ENCODE peak calls at places on chromosomes 5 and 9, in ten cellular contexts. One of them, this sample, is unnamed.

GRCh38 chr5:175866377-175866907 is 4.9 kb upstream of the CPLX2 start:
- DNase-seq in iPS-NIHi11: peak; percentile 67
- DNase-seq in activated CD8-positive, alpha-beta T cell treated with anti-CD3 and anti-CD28 coated beads for 36 hours: no peak
- DNase-seq in GM10248: no peak
- DNase-seq in activated naive CD8-positive, alpha-beta T cell treated with anti-CD3 and anti-CD28 coated beads, Interleukin-2, amount 50 U/mL, for 16 hours: no peak
- DNase-seq in ureter: no peak
- DNase-seq in GM04504: no peak
- DNase-seq in stimulated activated CD8-positive, alpha-beta memory T cell treated with anti-CD3 and anti-CD28 coated beads, Interleukin-15, amount 100 ng/mL, for 1 hour: no peak
- DNase-seq in SK-N-DZ: no peak
- DNase-seq in PC-9: no peak
- DNase-seq in this sample: no peak

GRCh38 chr5:16754621-16755020 is 137.8 kb upstream of the RETREG1 start:
- DNase-seq in iPS-NIHi11: peak; percentile 55
- DNase-seq in activated CD8-positive, alpha-beta T cell treated with anti-CD3 and anti-CD28 coated beads for 36 hours: no peak
- DNase-seq in GM10248: no peak
- DNase-seq in activated naive CD8-positive, alpha-beta T cell treated with anti-CD3 and anti-CD28 coated beads, Interleukin-2, amount 50 U/mL, for 16 hours: no peak
- DNase-seq in ureter: no peak
- DNase-seq in GM04504: no peak
- DNase-seq in stimulated activated CD8-positive, alpha-beta memory T cell treated with anti-CD3 and anti-CD28 coated beads, Interleukin-15, amount 100 ng/mL, for 1 hour: no peak
- DNase-seq in SK-N-DZ: no peak
- DNase-seq in PC-9: no peak
- DNase-seq in this sample: no peak

GRCh38 chr9:34282096-34282495 is 47.0 kb downstream of the KIF24 start:
- DNase-seq in iPS-NIHi11: no peak
- DNase-seq in activated CD8-positive, alpha-beta T cell treated with anti-CD3 and anti-CD28 coated beads for 36 hours: no peak
- DNase-seq in GM10248: no peak
- DNase-seq in activated naive CD8-positive, alpha-beta T cell treated with anti-CD3 and anti-CD28 coated beads, Interleukin-2, amount 50 U/mL, for 16 hours: no peak
- DNase-seq in ureter: no peak
- DNase-seq in GM04504: no peak
- DNase-seq in stimulated activated CD8-positive, alpha-beta memory T cell treated with anti-CD3 and anti-CD28 coated beads, Interleukin-15, amount 100 ng/mL, for 1 hour: no peak
- DNase-seq in SK-N-DZ: no peak
- DNase-seq in PC-9: no peak
- DNase-seq in this sample: no peak

GRCh38 chr5:36692791-36693763 is 86.7 kb downstream of the SLC1A3 start:
- DNase-seq in iPS-NIHi11: peak; percentile 82
- DNase-seq in activated CD8-positive, alpha-beta T cell treated with anti-CD3 and anti-CD28 coated beads for 36 hours: peak; percentile 70
- DNase-seq in GM10248: peak; percentile 80
- DNase-seq in activated naive CD8-positive, alpha-beta T cell treated with anti-CD3 and anti-CD28 coated beads, Interleukin-2, amount 50 U/mL, for 16 hours: no peak
- DNase-seq in ureter: peak; percentile 77
- DNase-seq in GM04504: no peak
- DNase-seq in stimulated activated CD8-positive, alpha-beta memory T cell treated with anti-CD3 and anti-CD28 coated beads, Interleukin-15, amount 100 ng/mL, for 1 hour: no peak
- DNase-seq in SK-N-DZ: peak; percentile 62
- DNase-seq in PC-9: peak; percentile 68
- DNase-seq in this sample: peak; percentile 54

GRCh38 chr5:10469253-10470030 is 27.8 kb downstream of the ROPN1L start:
- DNase-seq in iPS-NIHi11: no peak
- DNase-seq in activated CD8-positive, alpha-beta T cell treated with anti-CD3 and anti-CD28 coated beads for 36 hours: no peak
- DNase-seq in GM10248: no peak
- DNase-seq in activated naive CD8-positive, alpha-beta T cell treated with anti-CD3 and anti-CD28 coated beads, Interleukin-2, amount 50 U/mL, for 16 hours: no peak
- DNase-seq in ureter: no peak
- DNase-seq in GM04504: peak; percentile 74
- DNase-seq in stimulated activated CD8-positive, alpha-beta memory T cell treated with anti-CD3 and anti-CD28 coated beads, Interleukin-15, amount 100 ng/mL, for 1 hour: no peak
- DNase-seq in SK-N-DZ: no peak
- DNase-seq in PC-9: no peak
- DNase-seq in this sample: peak; percentile 56

GRCh38 chr9:14400658-14400995 is 86.7 kb upstream of the NFIB start:
- DNase-seq in iPS-NIHi11: peak; percentile 52
- DNase-seq in activated CD8-positive, alpha-beta T cell treated with anti-CD3 and anti-CD28 coated beads for 36 hours: no peak
- DNase-seq in GM10248: no peak
- DNase-seq in activated naive CD8-positive, alpha-beta T cell treated with anti-CD3 and anti-CD28 coated beads, Interleukin-2, amount 50 U/mL, for 16 hours: no peak
- DNase-seq in ureter: peak; percentile 49
- DNase-seq in GM04504: no peak
- DNase-seq in stimulated activated CD8-positive, alpha-beta memory T cell treated with anti-CD3 and anti-CD28 coated beads, Interleukin-15, amount 100 ng/mL, for 1 hour: no peak
- DNase-seq in SK-N-DZ: peak; percentile 10
- DNase-seq in PC-9: peak; percentile 1
- DNase-seq in this sample: peak; percentile 71

GRCh38 chr5:126531543-126532120 is 63.4 kb downstream of the ALDH7A1 start:
- DNase-seq in iPS-NIHi11: no peak
- DNase-seq in activated CD8-positive, alpha-beta T cell treated with anti-CD3 and anti-CD28 coated beads for 36 hours: no peak
- DNase-seq in GM10248: no peak
- DNase-seq in activated naive CD8-positive, alpha-beta T cell treated with anti-CD3 and anti-CD28 coated beads, Interleukin-2, amount 50 U/mL, for 16 hours: no peak
- DNase-seq in ureter: no peak
- DNase-seq in GM04504: no peak
- DNase-seq in stimulated activated CD8-positive, alpha-beta memory T cell treated with anti-CD3 and anti-CD28 coated beads, Interleukin-15, amount 100 ng/mL, for 1 hour: no peak
- DNase-seq in SK-N-DZ: no peak
- DNase-seq in PC-9: no peak
- DNase-seq in this sample: no peak

GRCh38 chr9:128800061-128800460 is 13.0 kb downstream of the TBC1D13 start:
- DNase-seq in iPS-NIHi11: no peak
- DNase-seq in activated CD8-positive, alpha-beta T cell treated with anti-CD3 and anti-CD28 coated beads for 36 hours: no peak
- DNase-seq in GM10248: no peak
- DNase-seq in activated naive CD8-positive, alpha-beta T cell treated with anti-CD3 and anti-CD28 coated beads, Interleukin-2, amount 50 U/mL, for 16 hours: no peak
- DNase-seq in ureter: no peak
- DNase-seq in GM04504: no peak
- DNase-seq in stimulated activated CD8-positive, alpha-beta memory T cell treated with anti-CD3 and anti-CD28 coated beads, Interleukin-15, amount 100 ng/mL, for 1 hour: no peak
- DNase-seq in SK-N-DZ: no peak
- DNase-seq in PC-9: no peak
- DNase-seq in this sample: no peak

GRCh38 chr9:123643518-123643917 is 286.4 kb downstream of the DENND1A start:
- DNase-seq in iPS-NIHi11: no peak
- DNase-seq in activated CD8-positive, alpha-beta T cell treated with anti-CD3 and anti-CD28 coated beads for 36 hours: no peak
- DNase-seq in GM10248: no peak
- DNase-seq in activated naive CD8-positive, alpha-beta T cell treated with anti-CD3 and anti-CD28 coated beads, Interleukin-2, amount 50 U/mL, for 16 hours: no peak
- DNase-seq in ureter: no peak
- DNase-seq in GM04504: no peak
- DNase-seq in stimulated activated CD8-positive, alpha-beta memory T cell treated with anti-CD3 and anti-CD28 coated beads, Interleukin-15, amount 100 ng/mL, for 1 hour: no peak
- DNase-seq in SK-N-DZ: no peak
- DNase-seq in PC-9: peak; percentile 31
- DNase-seq in this sample: no peak

GRCh38 chr5:136082390-136083193 is 50.1 kb upstream of the SMAD5 start:
- DNase-seq in iPS-NIHi11: peak; percentile 72
- DNase-seq in activated CD8-positive, alpha-beta T cell treated with anti-CD3 and anti-CD28 coated beads for 36 hours: peak; percentile 82
- DNase-seq in GM10248: peak; percentile 62
- DNase-seq in activated naive CD8-positive, alpha-beta T cell treated with anti-CD3 and anti-CD28 coated beads, Interleukin-2, amount 50 U/mL, for 16 hours: no peak
- DNase-seq in ureter: peak; percentile 85
- DNase-seq in GM04504: no peak
- DNase-seq in stimulated activated CD8-positive, alpha-beta memory T cell treated with anti-CD3 and anti-CD28 coated beads, Interleukin-15, amount 100 ng/mL, for 1 hour: peak; percentile 24
- DNase-seq in SK-N-DZ: peak; percentile 53
- DNase-seq in PC-9: peak; percentile 74
- DNase-seq in this sample: peak; percentile 42

GRCh38 chr5:80884851-80885697 is 75.1 kb upstream of the RASGRF2 start:
- DNase-seq in iPS-NIHi11: no peak
- DNase-seq in activated CD8-positive, alpha-beta T cell treated with anti-CD3 and anti-CD28 coated beads for 36 hours: no peak
- DNase-seq in GM10248: no peak
- DNase-seq in activated naive CD8-positive, alpha-beta T cell treated with anti-CD3 and anti-CD28 coated beads, Interleukin-2, amount 50 U/mL, for 16 hours: no peak
- DNase-seq in ureter: no peak
- DNase-seq in GM04504: no peak
- DNase-seq in stimulated activated CD8-positive, alpha-beta memory T cell treated with anti-CD3 and anti-CD28 coated beads, Interleukin-15, amount 100 ng/mL, for 1 hour: no peak
- DNase-seq in SK-N-DZ: no peak
- DNase-seq in PC-9: no peak
- DNase-seq in this sample: no peak

GRCh38 chr9:121269888-121270254 is 1.9 kb downstream of the GSN start:
- DNase-seq in iPS-NIHi11: no peak
- DNase-seq in activated CD8-positive, alpha-beta T cell treated with anti-CD3 and anti-CD28 coated beads for 36 hours: no peak
- DNase-seq in GM10248: no peak
- DNase-seq in activated naive CD8-positive, alpha-beta T cell treated with anti-CD3 and anti-CD28 coated beads, Interleukin-2, amount 50 U/mL, for 16 hours: no peak
- DNase-seq in ureter: no peak
- DNase-seq in GM04504: no peak
- DNase-seq in stimulated activated CD8-positive, alpha-beta memory T cell treated with anti-CD3 and anti-CD28 coated beads, Interleukin-15, amount 100 ng/mL, for 1 hour: no peak
- DNase-seq in SK-N-DZ: no peak
- DNase-seq in PC-9: no peak
- DNase-seq in this sample: no peak

GRCh38 chr5:95908799-95909198 is 52.9 kb downstream of the ELL2 start:
- DNase-seq in iPS-NIHi11: no peak
- DNase-seq in activated CD8-positive, alpha-beta T cell treated with anti-CD3 and anti-CD28 coated beads for 36 hours: no peak
- DNase-seq in GM10248: no peak
- DNase-seq in activated naive CD8-positive, alpha-beta T cell treated with anti-CD3 and anti-CD28 coated beads, Interleukin-2, amount 50 U/mL, for 16 hours: no peak
- DNase-seq in ureter: no peak
- DNase-seq in GM04504: no peak
- DNase-seq in stimulated activated CD8-positive, alpha-beta memory T cell treated with anti-CD3 and anti-CD28 coated beads, Interleukin-15, amount 100 ng/mL, for 1 hour: no peak
- DNase-seq in SK-N-DZ: no peak
- DNase-seq in PC-9: no peak
- DNase-seq in this sample: no peak

GRCh38 chr5:1005904-1006655 is 2.5 kb upstream of the NKD2 start:
- DNase-seq in iPS-NIHi11: no peak
- DNase-seq in activated CD8-positive, alpha-beta T cell treated with anti-CD3 and anti-CD28 coated beads for 36 hours: no peak
- DNase-seq in GM10248: no peak
- DNase-seq in activated naive CD8-positive, alpha-beta T cell treated with anti-CD3 and anti-CD28 coated beads, Interleukin-2, amount 50 U/mL, for 16 hours: no peak
- DNase-seq in ureter: peak; percentile 43
- DNase-seq in GM04504: no peak
- DNase-seq in stimulated activated CD8-positive, alpha-beta memory T cell treated with anti-CD3 and anti-CD28 coated beads, Interleukin-15, amount 100 ng/mL, for 1 hour: no peak
- DNase-seq in SK-N-DZ: no peak
- DNase-seq in PC-9: peak; percentile 7
- DNase-seq in this sample: no peak

GRCh38 chr5:43215073-43215631 is 23.1 kb downstream of the NIM1K start:
- DNase-seq in iPS-NIHi11: no peak
- DNase-seq in activated CD8-positive, alpha-beta T cell treated with anti-CD3 and anti-CD28 coated beads for 36 hours: no peak
- DNase-seq in GM10248: no peak
- DNase-seq in activated naive CD8-positive, alpha-beta T cell treated with anti-CD3 and anti-CD28 coated beads, Interleukin-2, amount 50 U/mL, for 16 hours: no peak
- DNase-seq in ureter: no peak
- DNase-seq in GM04504: no peak
- DNase-seq in stimulated activated CD8-positive, alpha-beta memory T cell treated with anti-CD3 and anti-CD28 coated beads, Interleukin-15, amount 100 ng/mL, for 1 hour: no peak
- DNase-seq in SK-N-DZ: no peak
- DNase-seq in PC-9: no peak
- DNase-seq in this sample: peak; percentile 24

GRCh38 chr5:180844858-180845257 is 16.2 kb downstream of the ZFP62 start:
- DNase-seq in iPS-NIHi11: no peak
- DNase-seq in activated CD8-positive, alpha-beta T cell treated with anti-CD3 and anti-CD28 coated beads for 36 hours: no peak
- DNase-seq in GM10248: no peak
- DNase-seq in activated naive CD8-positive, alpha-beta T cell treated with anti-CD3 and anti-CD28 coated beads, Interleukin-2, amount 50 U/mL, for 16 hours: no peak
- DNase-seq in ureter: no peak
- DNase-seq in GM04504: no peak
- DNase-seq in stimulated activated CD8-positive, alpha-beta memory T cell treated with anti-CD3 and anti-CD28 coated beads, Interleukin-15, amount 100 ng/mL, for 1 hour: no peak
- DNase-seq in SK-N-DZ: no peak
- DNase-seq in PC-9: no peak
- DNase-seq in this sample: no peak

GRCh38 chr9:127059648-127060365 is 62.6 kb downstream of the ANGPTL2 start:
- DNase-seq in iPS-NIHi11: no peak
- DNase-seq in activated CD8-positive, alpha-beta T cell treated with anti-CD3 and anti-CD28 coated beads for 36 hours: no peak
- DNase-seq in GM10248: peak; percentile 31
- DNase-seq in activated naive CD8-positive, alpha-beta T cell treated with anti-CD3 and anti-CD28 coated beads, Interleukin-2, amount 50 U/mL, for 16 hours: no peak
- DNase-seq in ureter: no peak
- DNase-seq in GM04504: no peak
- DNase-seq in stimulated activated CD8-positive, alpha-beta memory T cell treated with anti-CD3 and anti-CD28 coated beads, Interleukin-15, amount 100 ng/mL, for 1 hour: no peak
- DNase-seq in SK-N-DZ: no peak
- DNase-seq in PC-9: no peak
- DNase-seq in this sample: no peak

GRCh38 chr5:138408023-138408422 is 30.8 kb upstream of the REEP2 start:
- DNase-seq in iPS-NIHi11: no peak
- DNase-seq in activated CD8-positive, alpha-beta T cell treated with anti-CD3 and anti-CD28 coated beads for 36 hours: peak; percentile 81
- DNase-seq in GM10248: peak; percentile 47
- DNase-seq in activated naive CD8-positive, alpha-beta T cell treated with anti-CD3 and anti-CD28 coated beads, Interleukin-2, amount 50 U/mL, for 16 hours: no peak
- DNase-seq in ureter: no peak
- DNase-seq in GM04504: no peak
- DNase-seq in stimulated activated CD8-positive, alpha-beta memory T cell treated with anti-CD3 and anti-CD28 coated beads, Interleukin-15, amount 100 ng/mL, for 1 hour: no peak
- DNase-seq in SK-N-DZ: peak; percentile 68
- DNase-seq in PC-9: no peak
- DNase-seq in this sample: no peak

GRCh38 chr5:74336286-74336685 is 304.2 kb downstream of the ENC1 start:
- DNase-seq in iPS-NIHi11: peak; percentile 28
- DNase-seq in activated CD8-positive, alpha-beta T cell treated with anti-CD3 and anti-CD28 coated beads for 36 hours: no peak
- DNase-seq in GM10248: no peak
- DNase-seq in activated naive CD8-positive, alpha-beta T cell treated with anti-CD3 and anti-CD28 coated beads, Interleukin-2, amount 50 U/mL, for 16 hours: no peak
- DNase-seq in ureter: no peak
- DNase-seq in GM04504: no peak
- DNase-seq in stimulated activated CD8-positive, alpha-beta memory T cell treated with anti-CD3 and anti-CD28 coated beads, Interleukin-15, amount 100 ng/mL, for 1 hour: no peak
- DNase-seq in SK-N-DZ: peak; percentile 31
- DNase-seq in PC-9: no peak
- DNase-seq in this sample: no peak

GRCh38 chr5:131795879-131796792 is 681 bp downstream of the FNIP1 start:
- DNase-seq in iPS-NIHi11: peak; percentile 60
- DNase-seq in activated CD8-positive, alpha-beta T cell treated with anti-CD3 and anti-CD28 coated beads for 36 hours: peak; percentile 55
- DNase-seq in GM10248: peak; percentile 40
- DNase-seq in activated naive CD8-positive, alpha-beta T cell treated with anti-CD3 and anti-CD28 coated beads, Interleukin-2, amount 50 U/mL, for 16 hours: peak; percentile 0
- DNase-seq in ureter: peak; percentile 76
- DNase-seq in GM04504: no peak
- DNase-seq in stimulated activated CD8-positive, alpha-beta memory T cell treated with anti-CD3 and anti-CD28 coated beads, Interleukin-15, amount 100 ng/mL, for 1 hour: peak; percentile 8
- DNase-seq in SK-N-DZ: peak; percentile 37
- DNase-seq in PC-9: peak; percentile 45
- DNase-seq in this sample: peak; percentile 22

GRCh38 chr5:126031989-126032716 is 391.1 kb upstream of the GRAMD2B start:
- DNase-seq in iPS-NIHi11: no peak
- DNase-seq in activated CD8-positive, alpha-beta T cell treated with anti-CD3 and anti-CD28 coated beads for 36 hours: no peak
- DNase-seq in GM10248: no peak
- DNase-seq in activated naive CD8-positive, alpha-beta T cell treated with anti-CD3 and anti-CD28 coated beads, Interleukin-2, amount 50 U/mL, for 16 hours: no peak
- DNase-seq in ureter: no peak
- DNase-seq in GM04504: no peak
- DNase-seq in stimulated activated CD8-positive, alpha-beta memory T cell treated with anti-CD3 and anti-CD28 coated beads, Interleukin-15, amount 100 ng/mL, for 1 hour: no peak
- DNase-seq in SK-N-DZ: no peak
- DNase-seq in PC-9: no peak
- DNase-seq in this sample: peak; percentile 83

GRCh38 chr5:36694351-36694750 is 87.9 kb downstream of the SLC1A3 start:
- DNase-seq in iPS-NIHi11: no peak
- DNase-seq in activated CD8-positive, alpha-beta T cell treated with anti-CD3 and anti-CD28 coated beads for 36 hours: no peak
- DNase-seq in GM10248: no peak
- DNase-seq in activated naive CD8-positive, alpha-beta T cell treated with anti-CD3 and anti-CD28 coated beads, Interleukin-2, amount 50 U/mL, for 16 hours: no peak
- DNase-seq in ureter: no peak
- DNase-seq in GM04504: no peak
- DNase-seq in stimulated activated CD8-positive, alpha-beta memory T cell treated with anti-CD3 and anti-CD28 coated beads, Interleukin-15, amount 100 ng/mL, for 1 hour: no peak
- DNase-seq in SK-N-DZ: no peak
- DNase-seq in PC-9: no peak
- DNase-seq in this sample: no peak

GRCh38 chr9:78325343-78325742 is 28.4 kb downstream of the PSAT1 start:
- DNase-seq in iPS-NIHi11: no peak
- DNase-seq in activated CD8-positive, alpha-beta T cell treated with anti-CD3 and anti-CD28 coated beads for 36 hours: no peak
- DNase-seq in GM10248: no peak
- DNase-seq in activated naive CD8-positive, alpha-beta T cell treated with anti-CD3 and anti-CD28 coated beads, Interleukin-2, amount 50 U/mL, for 16 hours: no peak
- DNase-seq in ureter: no peak
- DNase-seq in GM04504: peak; percentile 62
- DNase-seq in stimulated activated CD8-positive, alpha-beta memory T cell treated with anti-CD3 and anti-CD28 coated beads, Interleukin-15, amount 100 ng/mL, for 1 hour: no peak
- DNase-seq in SK-N-DZ: peak; percentile 91
- DNase-seq in PC-9: no peak
- DNase-seq in this sample: no peak

This sample was measured in stromal cell of bone marrow.